ENCODE peak calls at places on chromosomes 13 and 19, in five cellular contexts. One of them, this sample, is unnamed.

GRCh38 chr19:16594681-16595091 is 22.5 kb upstream of the SLC35E1 start:
- DNase-seq in lower leg skin: no peak
- DNase-seq in ovary: no peak
- DNase-seq in left ventricle myocardium inferior: no peak
- DNase-seq in fibroblast of the aortic adventitia: no peak
- DNase-seq in this sample: no peak

GRCh38 chr19:10503002-10503789 is at the start of gene KEAP1:
- DNase-seq in left ventricle myocardium inferior: peak; percentile 45
- DNase-seq in lower leg skin: no peak
- DNase-seq in fibroblast of the aortic adventitia: peak; percentile 18
- DNase-seq in ovary: peak; percentile 37
- DNase-seq in this sample: no peak

GRCh38 chr19:6098574-6098973 is 11.7 kb downstream of the RFX2 start:
- DNase-seq in fibroblast of the aortic adventitia: peak; percentile 76
- DNase-seq in ovary: no peak
- DNase-seq in left ventricle myocardium inferior: no peak
- DNase-seq in lower leg skin: no peak
- DNase-seq in this sample: no peak

GRCh38 chr13:107209811-107210210 is 641.9 kb upstream of the ARGLU1 start:
- DNase-seq in lower leg skin: no peak
- DNase-seq in left ventricle myocardium inferior: no peak
- DNase-seq in fibroblast of the aortic adventitia: peak; percentile 44
- DNase-seq in ovary: no peak
- DNase-seq in this sample: no peak

GRCh38 chr13:34025746-34026145 is 207.8 kb downstream of the RFC3 start:
- DNase-seq in lower leg skin: no peak
- DNase-seq in ovary: no peak
- DNase-seq in left ventricle myocardium inferior: no peak
- DNase-seq in fibroblast of the aortic adventitia: peak; percentile 94
- DNase-seq in this sample: no peak

GRCh38 chr19:10334340-10335148 is 1.2 kb upstream of the RAVER1 start:
- DNase-seq in lower leg skin: peak; percentile 90
- DNase-seq in ovary: peak; percentile 94
- DNase-seq in fibroblast of the aortic adventitia: peak; percentile 93
- DNase-seq in left ventricle myocardium inferior: peak; percentile 94
- DNase-seq in this sample: peak; percentile 78

GRCh38 chr13:101640797-101641400 is 188.4 kb downstream of the ITGBL1 start:
- DNase-seq in lower leg skin: no peak
- DNase-seq in left ventricle myocardium inferior: no peak
- DNase-seq in ovary: no peak
- DNase-seq in fibroblast of the aortic adventitia: peak; percentile 77
- DNase-seq in this sample: no peak

GRCh38 chr13:32381539-32381938 is 46.4 kb downstream of the N4BP2L1 start:
- DNase-seq in ovary: peak; percentile 14
- DNase-seq in fibroblast of the aortic adventitia: peak; percentile 61
- DNase-seq in lower leg skin: no peak
- DNase-seq in left ventricle myocardium inferior: no peak
- DNase-seq in this sample: no peak

GRCh38 chr13:29883941-29884518 is 33.6 kb upstream of the UBL3 start:
- DNase-seq in ovary: peak; percentile 11
- DNase-seq in left ventricle myocardium inferior: no peak
- DNase-seq in fibroblast of the aortic adventitia: peak; percentile 63
- DNase-seq in lower leg skin: no peak
- DNase-seq in this sample: no peak

GRCh38 chr19:49749055-49749716 is 13.9 kb downstream of the TSKS start:
- DNase-seq in lower leg skin: no peak
- DNase-seq in left ventricle myocardium inferior: no peak
- DNase-seq in fibroblast of the aortic adventitia: no peak
- DNase-seq in ovary: no peak
- DNase-seq in this sample: no peak

GRCh38 chr13:66703597-66703996 is 526.5 kb downstream of the PCDH9 start:
- DNase-seq in lower leg skin: no peak
- DNase-seq in left ventricle myocardium inferior: no peak
- DNase-seq in fibroblast of the aortic adventitia: no peak
- DNase-seq in ovary: no peak
- DNase-seq in this sample: no peak

GRCh38 chr19:12639901-12640613 is 26.5 kb downstream of the MAN2B1 start:
- DNase-seq in left ventricle myocardium inferior: peak; percentile 81
- DNase-seq in fibroblast of the aortic adventitia: peak; percentile 69
- DNase-seq in ovary: peak; percentile 70
- DNase-seq in lower leg skin: peak; percentile 69
- DNase-seq in this sample: peak; percentile 77

GRCh38 chr19:1094978-1095701 is at the start of gene POLR2E:
- DNase-seq in fibroblast of the aortic adventitia: peak; percentile 99
- DNase-seq in lower leg skin: peak; percentile 97
- DNase-seq in left ventricle myocardium inferior: peak; percentile 98
- DNase-seq in ovary: peak; percentile 99
- DNase-seq in this sample: peak; percentile 99

GRCh38 chr19:1097810-1098176 is 2.6 kb upstream of the POLR2E start:
- DNase-seq in left ventricle myocardium inferior: no peak
- DNase-seq in lower leg skin: no peak
- DNase-seq in ovary: no peak
- DNase-seq in fibroblast of the aortic adventitia: no peak
- DNase-seq in this sample: no peak

GRCh38 chr19:1101337-1101698 is 2.5 kb upstream of the GPX4 start:
- DNase-seq in ovary: no peak
- DNase-seq in left ventricle myocardium inferior: no peak
- DNase-seq in fibroblast of the aortic adventitia: no peak
- DNase-seq in lower leg skin: no peak
- DNase-seq in this sample: no peak

GRCh38 chr19:1094655-1094977 is 559 bp downstream of the POLR2E start:
- DNase-seq in ovary: no peak
- DNase-seq in fibroblast of the aortic adventitia: no peak
- DNase-seq in lower leg skin: no peak
- DNase-seq in left ventricle myocardium inferior: no peak
- DNase-seq in this sample: no peak

GRCh38 chr19:1098177-1099051 is 3.2 kb upstream of the POLR2E start:
- DNase-seq in ovary: no peak
- DNase-seq in lower leg skin: peak; percentile 64
- DNase-seq in fibroblast of the aortic adventitia: peak; percentile 49
- DNase-seq in left ventricle myocardium inferior: no peak
- DNase-seq in this sample: no peak
- H3K4me3 ChIP-seq in ovary: no peak overlapping the region
- H3K4me3 ChIP-seq in lower leg skin: no peak overlapping the region
- H3K4me3 ChIP-seq in fibroblast of the aortic adventitia: no peak overlapping the region
- H3K4me3 ChIP-seq in left ventricle myocardium inferior: no peak overlapping the region
- H3K4me3 ChIP-seq in this sample: no peak overlapping the region

GRCh38 chr13:40566811-40567210 is 99.6 kb downstream of the FOXO1 start:
- DNase-seq in lower leg skin: no peak
- DNase-seq in left ventricle myocardium inferior: no peak
- DNase-seq in ovary: no peak
- DNase-seq in fibroblast of the aortic adventitia: no peak
- DNase-seq in this sample: no peak

GRCh38 chr13:40562975-40563349 is 103.5 kb downstream of the FOXO1 start:
- DNase-seq in left ventricle myocardium inferior: no peak
- DNase-seq in ovary: no peak
- DNase-seq in fibroblast of the aortic adventitia: no peak
- DNase-seq in lower leg skin: no peak
- DNase-seq in this sample: no peak

GRCh38 chr13:40565282-40566148 is 100.9 kb downstream of the FOXO1 start:
- DNase-seq in lower leg skin: no peak
- DNase-seq in left ventricle myocardium inferior: no peak
- DNase-seq in ovary: no peak
- DNase-seq in fibroblast of the aortic adventitia: no peak
- DNase-seq in this sample: no peak

GRCh38 chr13:40564342-40564997 is 102.0 kb downstream of the FOXO1 start:
- DNase-seq in lower leg skin: no peak
- DNase-seq in ovary: no peak
- DNase-seq in fibroblast of the aortic adventitia: no peak
- DNase-seq in left ventricle myocardium inferior: no peak
- DNase-seq in this sample: no peak

DNA sequence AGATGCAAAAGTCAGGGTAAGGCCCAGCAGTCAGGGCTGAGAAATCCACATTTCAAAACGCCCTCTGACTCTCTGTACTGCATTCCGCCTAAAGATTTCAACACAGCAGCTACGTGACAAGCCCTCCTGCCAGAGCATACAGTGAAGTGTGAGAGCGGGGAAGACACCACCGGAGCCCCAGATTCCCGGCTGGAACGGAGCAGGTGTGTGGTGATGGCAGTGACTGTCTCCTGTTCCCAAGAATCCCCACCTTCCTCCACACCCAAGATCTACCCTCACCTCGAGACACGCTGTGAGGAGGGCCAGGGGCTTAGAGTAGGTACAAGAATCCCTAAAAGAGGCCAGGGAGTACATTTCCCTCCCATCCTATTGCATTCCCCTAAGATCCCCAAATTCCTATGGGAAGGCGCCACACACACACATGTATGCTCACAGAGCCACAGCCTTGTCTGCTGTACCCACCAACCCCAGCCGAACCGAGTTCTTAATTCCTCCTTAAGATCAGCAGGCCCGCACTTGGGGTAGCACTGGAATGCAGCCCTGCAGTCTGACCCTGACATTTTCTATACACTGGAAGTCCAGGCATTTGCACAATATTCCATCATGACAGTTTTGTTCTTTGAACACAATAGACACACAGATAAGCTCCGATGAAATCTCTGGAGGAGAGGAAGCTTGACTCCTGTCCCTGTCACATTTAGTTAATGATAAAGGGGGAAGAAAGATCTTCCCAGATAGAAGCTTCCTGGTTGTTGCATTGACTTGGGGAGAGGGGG is 102.9 kb downstream of the FOXO1 start:
- DNase-seq in ovary: no peak
- DNase-seq in lower leg skin: no peak
- DNase-seq in left ventricle myocardium inferior: no peak
- DNase-seq in fibroblast of the aortic adventitia: no peak
- DNase-seq in this sample: no peak
- H3K4me3 ChIP-seq in ovary: no peak overlapping the region
- H3K4me3 ChIP-seq in lower leg skin: no peak overlapping the region
- H3K4me3 ChIP-seq in left ventricle myocardium inferior: peak overlapping the region; percentile 9
- H3K4me3 ChIP-seq in fibroblast of the aortic adventitia: no peak overlapping the region
- H3K4me3 ChIP-seq in this sample: no peak overlapping the region

DNA sequence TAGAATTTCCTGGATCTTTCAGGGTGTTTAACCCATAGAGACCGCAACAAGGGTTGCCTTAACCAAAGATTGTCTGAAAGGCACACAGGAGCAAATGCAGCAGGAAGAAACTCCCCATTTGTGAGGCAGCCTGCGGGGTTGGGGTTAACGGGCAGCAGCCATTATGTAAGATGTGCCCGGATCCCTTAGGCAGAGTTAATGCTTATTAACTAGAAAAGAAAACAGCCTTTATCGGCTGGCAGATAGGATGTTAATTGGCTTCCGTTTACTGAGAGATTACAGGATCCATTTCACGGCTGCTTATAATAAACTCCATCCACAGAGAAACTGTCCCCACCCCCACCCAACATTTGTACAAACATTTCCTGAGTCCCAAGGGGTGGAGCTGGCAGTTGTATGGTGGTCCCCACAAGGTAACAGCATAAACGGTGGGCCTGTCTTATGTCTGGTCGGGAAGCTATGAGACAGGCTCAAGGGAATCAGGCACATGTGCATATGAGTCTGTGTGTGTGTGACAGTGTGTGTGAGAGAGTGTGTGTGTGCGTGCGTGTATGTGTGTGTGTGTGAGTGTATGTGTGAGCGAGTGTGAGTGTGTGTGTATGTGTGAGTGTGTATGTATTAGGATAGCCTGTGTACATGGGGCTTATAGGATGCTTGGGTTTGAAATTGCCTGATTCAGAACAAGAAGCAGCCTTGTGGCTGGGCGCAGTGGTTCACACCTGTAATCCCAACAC is 10.5 kb downstream of the SLC25A42 start:
- DNase-seq in ovary: no peak
- DNase-seq in lower leg skin: no peak
- DNase-seq in left ventricle myocardium inferior: no peak
- DNase-seq in fibroblast of the aortic adventitia: no peak
- DNase-seq in this sample: no peak
- H3K4me3 ChIP-seq in ovary: no peak overlapping the region
- H3K4me3 ChIP-seq in lower leg skin: no peak overlapping the region
- H3K4me3 ChIP-seq in left ventricle myocardium inferior: no peak overlapping the region
- H3K4me3 ChIP-seq in fibroblast of the aortic adventitia: no peak overlapping the region
- H3K4me3 ChIP-seq in this sample: no peak overlapping the region

GRCh38 chr19:2015611-2015950 is at the start of gene BTBD2:
- DNase-seq in left ventricle myocardium inferior: no peak
- DNase-seq in fibroblast of the aortic adventitia: peak; percentile 93
- DNase-seq in lower leg skin: no peak
- DNase-seq in ovary: peak; percentile 69
- DNase-seq in this sample: no peak
- H3K4me3 ChIP-seq in left ventricle myocardium inferior: peak within 1 kb of the TSS; percentile 79
- H3K4me3 ChIP-seq in fibroblast of the aortic adventitia: peak within 1 kb of the TSS; percentile 81
- H3K4me3 ChIP-seq in lower leg skin: peak within 1 kb of the TSS; percentile 17
- H3K4me3 ChIP-seq in ovary: peak within 1 kb of the TSS; percentile 72
- H3K4me3 ChIP-seq in this sample: peak within 1 kb of the TSS; percentile 56

GRCh38 chr13:60265566-60265965 is 101.8 kb upstream of the DIAPH3 start:
- DNase-seq in left ventricle myocardium inferior: no peak
- DNase-seq in ovary: no peak
- DNase-seq in lower leg skin: no peak
- DNase-seq in fibroblast of the aortic adventitia: no peak
- DNase-seq in this sample: no peak

GRCh38 chr13:60273971-60274370 is 110.2 kb upstream of the DIAPH3 start:
- DNase-seq in left ventricle myocardium inferior: no peak
- DNase-seq in ovary: no peak
- DNase-seq in lower leg skin: no peak
- DNase-seq in fibroblast of the aortic adventitia: no peak
- DNase-seq in this sample: no peak

GRCh38 chr13:60267498-60268202 is 103.9 kb upstream of the DIAPH3 start:
- DNase-seq in lower leg skin: no peak
- DNase-seq in fibroblast of the aortic adventitia: no peak
- DNase-seq in ovary: no peak
- DNase-seq in left ventricle myocardium inferior: no peak
- DNase-seq in this sample: no peak

GRCh38 chr13:60268203-60268555 is 104.5 kb upstream of the DIAPH3 start:
- DNase-seq in fibroblast of the aortic adventitia: no peak
- DNase-seq in ovary: no peak
- DNase-seq in lower leg skin: no peak
- DNase-seq in left ventricle myocardium inferior: no peak
- DNase-seq in this sample: no peak
- H3K4me3 ChIP-seq in fibroblast of the aortic adventitia: peak overlapping the region; percentile 59
- H3K4me3 ChIP-seq in ovary: peak overlapping the region; percentile 23
- H3K4me3 ChIP-seq in lower leg skin: no peak overlapping the region
- H3K4me3 ChIP-seq in left ventricle myocardium inferior: peak overlapping the region; percentile 58
- H3K4me3 ChIP-seq in this sample: peak overlapping the region; percentile 26